ENCODE peak calls at places on chromosomes 7 and 10, in eight cellular contexts. U is psoas muscle, T is hepatocyte, F is breast epithelium, W is cardiac muscle cell, A is heart right ventricle, D is neural progenitor cell, E is IMR-90. S is an unnamed sample.

GRCh38 chr7:150949971-150950491 is 28.1 kb downstream of the KCNH2 start:
- DNase-seq in U (peak; percentile 23), T (no peak), F (no peak), W (no peak), A (no peak), D (no peak), E (no peak), S (no peak)

GRCh38 chr10:21100871-21101514 is 203.9 kb upstream of the NEBL start:
- DNase-seq in U (no peak), T (no peak), F (no peak), W (no peak), A (no peak), D (no peak), E (no peak), S (no peak)

GRCh38 chr10:944034-944831 is 12.7 kb upstream of the LARP4B start:
- DNase-seq in U (peak; percentile 79), T (no peak), F (peak; percentile 47), W (no peak), A (peak; percentile 54), D (no peak), E (peak; percentile 25), S (peak; percentile 45)

GRCh38 chr7:132683967-132684690 is 107.9 kb upstream of the PLXNA4 start:
- DNase-seq in U (no peak), T (no peak), F (no peak), W (no peak), A (no peak), D (no peak), E (no peak), S (no peak)

GRCh38 chr10:7610651-7611389 is 55.9 kb downstream of the ITIH5 start:
- DNase-seq in U (peak; percentile 80), T (peak; percentile 66), F (no peak), W (no peak), A (no peak), D (no peak), E (peak; percentile 70), S (no peak)

GRCh38 chr10:69449841-69450240 is 1.4 kb upstream of the TSPAN15 start:
- DNase-seq in U (peak; percentile 66), T (peak; percentile 78), F (peak; percentile 44), W (peak; percentile 90), A (peak; percentile 73), D (peak; percentile 85), E (peak; percentile 13), S (peak; percentile 73)

GRCh38 chr10:90602815-90603600 is 254.8 kb downstream of the HTR7 start:
- DNase-seq in U (no peak), T (no peak), F (no peak), W (no peak), A (no peak), D (no peak), E (no peak), S (no peak)

GRCh38 chr7:107857541-107857912 is 33.5 kb upstream of the DLD start:
- DNase-seq in U (no peak), T (no peak), F (no peak), W (no peak), A (no peak), D (no peak), E (peak; percentile 33), S (no peak)

GRCh38 chr7:19522486-19522885 is 186.4 kb downstream of the POLR1F start:
- DNase-seq in U (no peak), T (no peak), F (no peak), W (no peak), A (no peak), D (no peak), E (peak; percentile 68), S (no peak)

GRCh38 chr7:2202901-2203550 is 29.7 kb downstream of the MAD1L1 start:
- DNase-seq in U (no peak), T (no peak), F (no peak), W (no peak), A (no peak), D (no peak), E (no peak), S (no peak)

GRCh38 chr10:126596472-126597016 is 73.9 kb downstream of the C10orf90 start:
- DNase-seq in U (no peak), T (no peak), F (no peak), W (no peak), A (no peak), D (no peak), E (no peak), S (no peak)

GRCh38 chr10:126597206-126597605 is 73.3 kb downstream of the C10orf90 start:
- DNase-seq in U (no peak), T (no peak), F (no peak), W (no peak), A (no peak), D (no peak), E (no peak), S (no peak)

GRCh38 chr10:126595160-126595559 is 75.3 kb downstream of the C10orf90 start:
- DNase-seq in U (no peak), T (no peak), F (no peak), W (no peak), A (no peak), D (no peak), E (no peak), S (no peak)

GRCh38 chr10:126599949-126600627 is 70.4 kb downstream of the C10orf90 start:
- DNase-seq in U (no peak), T (no peak), F (no peak), W (no peak), A (no peak), D (peak; percentile 21), E (no peak), S (no peak)

DNA sequence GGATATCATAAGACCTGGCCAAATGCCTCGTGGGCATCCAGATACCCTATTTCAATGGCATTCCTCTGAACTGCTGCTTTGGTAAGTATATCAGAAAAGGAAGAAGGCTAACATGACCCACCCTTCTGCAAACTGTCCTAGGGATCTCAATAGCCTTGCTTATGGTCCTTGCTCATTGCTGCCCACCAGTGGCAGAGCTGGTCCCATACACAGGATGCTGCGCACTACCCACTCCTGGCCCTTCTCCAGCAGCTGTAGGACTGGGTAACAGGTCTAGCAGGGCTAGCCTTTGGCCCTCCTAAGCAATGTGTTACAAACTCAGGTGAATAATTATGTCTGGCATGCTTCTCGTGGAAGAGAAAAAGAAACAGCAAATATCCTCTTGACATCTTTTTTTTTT is 72.5 kb downstream of the C10orf90 start:
- DNase-seq in U (no peak), T (peak; percentile 59), F (no peak), W (peak; percentile 48), A (no peak), D (peak; percentile 66), E (peak; percentile 27), S (peak; percentile 22)
- TF ChIP-seq CTCF in U (peak; percentile 14), T (peak; percentile 45), F (no peak), W (peak; percentile 70), A (peak; percentile 44), D (peak; percentile 66), E (peak; percentile 50), S (peak; percentile 63)

GRCh38 chr7:45149606-45150005 is 8.0 kb upstream of the RAMP3 start:
- DNase-seq in U (peak; percentile 17), T (no peak), F (no peak), W (no peak), A (no peak), D (no peak), E (no peak), S (no peak)

GRCh38 chr7:45146531-45147379 is 10.8 kb upstream of the RAMP3 start:
- DNase-seq in U (peak; percentile 36), T (no peak), F (no peak), W (peak; percentile 14), A (no peak), D (no peak), E (no peak), S (no peak)

GRCh38 chr7:45150199-45150598 is 7.4 kb upstream of the RAMP3 start:
- DNase-seq in U (peak; percentile 3), T (no peak), F (no peak), W (no peak), A (no peak), D (no peak), E (no peak), S (no peak)

GRCh38 chr7:45148653-45148973 is 9.0 kb upstream of the RAMP3 start:
- DNase-seq in U (no peak), T (no peak), F (no peak), W (no peak), A (no peak), D (no peak), E (no peak), S (no peak)

DNA sequence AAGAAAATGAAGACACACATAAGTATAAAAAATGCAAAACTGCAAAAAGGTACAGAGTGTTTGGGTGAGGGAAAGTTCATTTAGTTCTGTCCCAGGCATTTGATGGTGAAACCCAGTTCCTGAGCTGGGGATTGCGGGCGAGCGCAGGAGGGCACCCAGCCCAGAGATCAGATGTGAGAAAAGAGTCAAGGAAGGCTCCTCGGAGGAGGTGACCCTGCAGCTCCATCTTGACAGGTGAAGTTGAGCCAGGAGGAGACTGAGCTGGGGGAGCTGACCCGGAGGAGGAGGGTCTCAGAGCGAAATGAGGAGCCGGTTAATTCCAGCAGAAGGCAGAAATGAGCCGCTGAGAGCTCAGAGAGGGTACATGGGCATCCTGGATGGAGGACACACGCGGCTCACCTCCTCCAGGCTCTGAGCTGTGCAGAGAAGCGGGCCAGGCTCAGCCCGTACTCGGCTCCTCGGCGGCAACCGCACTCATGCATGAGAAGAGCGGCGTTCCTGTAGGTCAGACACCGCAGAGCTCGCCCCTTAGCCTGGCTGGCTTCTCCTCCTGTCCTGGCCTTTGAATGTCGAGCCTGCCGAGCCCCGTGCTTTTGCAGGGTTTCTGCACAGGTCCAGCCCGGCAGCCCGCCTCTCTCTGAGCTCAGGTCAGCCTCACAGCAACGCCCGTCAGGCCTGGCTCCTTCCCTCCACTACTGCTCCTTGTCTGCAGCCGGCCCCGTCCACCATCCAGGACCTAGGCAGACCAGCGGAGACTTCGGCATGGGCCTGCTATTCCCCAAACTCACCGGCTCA is 9.5 kb upstream of the RAMP3 start:
- DNase-seq in U (peak; percentile 32), T (no peak), F (no peak), W (no peak), A (no peak), D (no peak), E (no peak), S (no peak)
- H3K4me3 ChIP-seq in U (no peak overlapping the region), T (no peak overlapping the region), F (no peak overlapping the region), W (no peak overlapping the region), A (no peak overlapping the region), D (no peak overlapping the region), E (no peak overlapping the region), S (no peak overlapping the region)

GRCh38 chr7:6589829-6590644 is at the start of gene INTS15:
- DNase-seq in U (peak; percentile 89), T (peak; percentile 94), F (peak; percentile 42), W (peak; percentile 91), A (peak; percentile 62), D (peak; percentile 94), E (peak; percentile 77), S (peak; percentile 90)
- TF ChIP-seq CTCF in U (peak; percentile 95), T (peak; percentile 56), F (no peak), W (peak; percentile 26), A (peak; percentile 80), D (peak; percentile 66), E (peak; percentile 95), S (peak; percentile 70)

GRCh38 chr7:25851332-25852248 is 300.4 kb upstream of the NFE2L3 start:
- DNase-seq in U (peak; percentile 91), T (peak; percentile 94), F (peak; percentile 73), W (peak; percentile 90), A (peak; percentile 85), D (peak; percentile 91), E (peak; percentile 76), S (peak; percentile 76)
- H3K4me3 ChIP-seq in U (peak overlapping the region; percentile 33), T (no peak overlapping the region), F (peak overlapping the region; percentile 17), W (no peak overlapping the region), A (no peak overlapping the region), D (peak overlapping the region; percentile 45), E (no peak overlapping the region), S (no peak overlapping the region)

GRCh38 chr7:70807650-70808049 is 324.3 kb upstream of the GALNT17 start:
- DNase-seq in U (no peak), T (no peak), F (no peak), W (no peak), A (no peak), D (no peak), E (no peak), S (peak; percentile 65)
- TF ChIP-seq CTCF in U (no peak), T (no peak), F (no peak), W (no peak), A (no peak), D (no peak), E (no peak), S (no peak)

S was measured in GM12865.